ENCODE peak calls at places on chromosome 2, in four cellular contexts. A is dorsolateral prefrontal cortex; Q is breast epithelium; Z is naive thymus-derived CD4-positive, alpha-beta T cell. F is an unnamed sample. For H3K27me3, the result is how much of the 10 kb centered on the place peaks cover.

GRCh38 chr2:28445448-28446258 is 50.2 kb upstream of the PLB1 start:
- DNase-seq in Q (no peak), A (no peak), Z (no peak), F (peak)

GRCh38 chr2:188456114-188456909 is 164.6 kb downstream of the GULP1 start:
- DNase-seq in Q (no peak), Z (no peak), A (no peak), F (no peak)

GRCh38 chr2:237322564-237322963 is 91.4 kb downstream of the COL6A3 start:
- DNase-seq in Q (no peak), A (no peak), Z (no peak), F (no peak)

GRCh38 chr2:49619804-49620203 is 465.5 kb upstream of the FSHR start:
- DNase-seq in A (no peak), Z (no peak), Q (no peak), F (no peak)

GRCh38 chr2:107187870-107188269 is 301.9 kb upstream of the ST6GAL2 start:
- DNase-seq in Z (no peak), A (no peak), Q (no peak), F (no peak)

GRCh38 chr2:47494267-47495130 is 91.5 kb downstream of the MSH2 start:
- DNase-seq in Q (no peak), Z (no peak), A (no peak), F (no peak)

GRCh38 chr2:234137400-234138014 is 87.0 kb downstream of the SPP2 start:
- DNase-seq in Q (no peak), Z (peak), A (no peak), F (peak)

GRCh38 chr2:1972428-1972827 is 228.1 kb upstream of the PXDN start:
- DNase-seq in Q (no peak), Z (no peak), A (no peak), F (no peak)

GRCh38 chr2:128309341-128310093 is 9.2 kb downstream of the HS6ST1 start:
- DNase-seq in Z (no peak), A (peak), Q (peak), F (no peak)

GRCh38 chr2:24635181-24635580 is 144.1 kb downstream of the NCOA1 start:
- DNase-seq in Z (no peak), Q (no peak), A (no peak), F (peak)

GRCh38 chr2:68721482-68722071 is 13.0 kb upstream of the ARHGAP25 start:
- DNase-seq in A (no peak), Z (peak), Q (no peak), F (no peak)

GRCh38 chr2:176098366-176099158 is 1.0 kb upstream of the HOXD12 start:
- DNase-seq in A (no peak), Q (no peak), Z (no peak), F (no peak)
- H3K27me3 ChIP-seq in A (half or more), Q (half or more), Z (under half), F (half or more)

GRCh38 chr2:176146645-176147044 is 4.7 kb upstream of the HOXD4 start:
- DNase-seq in Q (no peak), A (no peak), Z (no peak), F (no peak)

GRCh38 chr2:176146101-176146500 is 5.2 kb upstream of the HOXD4 start:
- DNase-seq in Q (no peak), A (no peak), Z (no peak), F (no peak)

GRCh38 chr2:176147790-176148496 is 3.4 kb upstream of the HOXD4 start:
- DNase-seq in Q (no peak), Z (no peak), A (no peak), F (no peak)

GRCh38 chr2:176148758-176149483 is 2.4 kb upstream of the HOXD4 start:
- DNase-seq in A (no peak), Q (no peak), Z (no peak), F (no peak)

GRCh38 chr2:176147215-176147789 is 4.0 kb upstream of the HOXD4 start:
- DNase-seq in Q (no peak), Z (no peak), A (no peak), F (no peak)
- H3K27me3 ChIP-seq in Q (half or more), Z (under half), A (half or more), F (under half)

DNA sequence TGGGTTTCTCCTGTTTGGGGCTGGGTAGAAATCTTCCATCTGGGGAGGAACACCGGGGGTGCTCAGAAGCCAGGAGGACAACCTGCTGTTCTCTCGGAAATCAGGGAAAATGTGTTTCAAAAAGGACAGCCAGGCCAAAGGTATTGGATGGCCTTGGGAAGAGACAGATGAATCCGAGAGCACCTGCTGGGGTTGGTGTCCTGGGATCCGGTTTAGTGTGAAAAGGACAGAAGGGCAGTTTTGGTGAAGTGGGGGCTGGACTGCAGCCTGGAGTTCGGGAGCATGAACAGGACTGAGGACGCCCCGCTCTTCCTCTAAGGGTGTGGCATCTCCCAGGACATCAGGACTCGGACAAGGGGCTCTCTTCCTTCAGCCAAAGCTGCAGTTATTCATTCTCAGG is 24.9 kb upstream of the SNTG2 start:
- DNase-seq in A (no peak), Q (no peak), Z (no peak), F (no peak)
- H3K27me3 ChIP-seq in A (under half), Q (under half), Z (under half), F (under half)

DNA sequence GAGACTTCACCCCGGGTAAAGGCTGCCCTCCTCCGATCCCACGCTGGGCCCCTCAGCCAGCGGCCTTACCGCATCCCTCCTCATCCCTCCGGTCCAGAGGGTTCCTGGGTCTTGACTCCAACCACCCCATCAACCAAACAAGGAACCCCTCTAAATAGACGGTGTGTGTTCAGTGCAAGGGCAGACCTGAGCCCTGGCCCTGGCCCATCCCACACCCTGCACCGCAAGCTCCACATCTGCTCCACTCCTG is 1.8 kb downstream of the KIF1A start:
- DNase-seq in Q (no peak), Z (no peak), A (no peak), F (no peak)
- H3K27me3 ChIP-seq in Q (half or more), Z (under half), A (under half), F (half or more)

GRCh38 chr2:119545076-119545475 is 827 bp downstream of the CFAP221 start:
- DNase-seq in Q (no peak), A (no peak), Z (no peak), F (no peak)
- H3K27me3 ChIP-seq in Q (under half), A (under half), Z (under half), F (under half)

GRCh38 chr2:100013892-100014677 is 128.3 kb downstream of the AFF3 start:
- DNase-seq in Z (no peak), A (no peak), Q (no peak), F (peak)

GRCh38 chr2:100009743-100010142 is 132.6 kb downstream of the AFF3 start:
- DNase-seq in A (no peak), Z (no peak), Q (no peak), F (no peak)

GRCh38 chr2:100015849-100016248 is 126.5 kb downstream of the AFF3 start:
- DNase-seq in Q (no peak), Z (no peak), A (no peak), F (no peak)

GRCh38 chr2:100011272-100011711 is 131.1 kb downstream of the AFF3 start:
- DNase-seq in A (no peak), Q (no peak), Z (no peak), F (peak)

GRCh38 chr2:100012575-100012974 is 129.8 kb downstream of the AFF3 start:
- DNase-seq in A (no peak), Z (no peak), Q (no peak), F (peak)
- H3K27me3 ChIP-seq in A (under half), Z (under half), Q (under half), F (under half)

GRCh38 chr2:100817388-100817985 is 2.5 kb upstream of the NPAS2 start:
- DNase-seq in Q (no peak), A (no peak), Z (no peak), F (peak)

GRCh38 chr2:100820346-100821254 is 661 bp downstream of the NPAS2 start:
- DNase-seq in A (no peak), Q (no peak), Z (peak), F (peak)

GRCh38 chr2:100818003-100818605 is 1.8 kb upstream of the NPAS2 start:
- DNase-seq in Q (no peak), A (no peak), Z (no peak), F (peak)

GRCh38 chr2:100819365-100820345 is at the start of gene NPAS2:
- DNase-seq in Q (no peak), A (no peak), Z (peak), F (peak)

GRCh38 chr2:100818606-100819364 is 1.2 kb upstream of the NPAS2 start:
- DNase-seq in Z (peak), A (no peak), Q (peak), F (peak)
- H3K27me3 ChIP-seq in Z (under half), A (under half), Q (under half), F (under half)

GRCh38 chr2:17543848-17544645 is 3.6 kb downstream of the VSNL1 start:
- DNase-seq in Z (no peak), A (no peak), Q (no peak), F (peak)

GRCh38 chr2:17540813-17541513 is 467 bp downstream of the VSNL1 start:
- DNase-seq in A (no peak), Z (no peak), Q (no peak), F (peak)

GRCh38 chr2:17541514-17541950 is 1.0 kb downstream of the VSNL1 start:
- DNase-seq in Q (no peak), A (no peak), Z (no peak), F (no peak)

GRCh38 chr2:17543131-17543660 is 2.7 kb downstream of the VSNL1 start:
- DNase-seq in Z (no peak), Q (no peak), A (no peak), F (no peak)

DNA sequence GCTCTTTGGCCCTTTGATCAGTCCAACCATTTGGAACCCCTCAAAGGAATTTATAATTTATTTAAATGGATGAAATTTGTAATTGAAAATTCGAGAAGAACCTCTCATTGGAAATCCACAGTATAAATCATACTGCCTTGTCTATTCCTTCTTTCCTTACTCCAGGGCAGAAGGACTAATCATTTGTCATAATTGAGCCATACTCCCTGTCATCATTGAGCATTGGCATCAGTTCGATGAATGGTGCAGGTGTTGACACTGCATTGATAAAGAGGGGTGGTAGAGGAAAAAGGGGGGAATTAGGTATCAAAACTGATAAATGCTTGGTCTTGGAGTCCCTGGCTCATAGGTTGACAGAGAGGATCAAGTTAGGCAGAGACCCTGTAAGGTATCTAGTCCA is 2.0 kb downstream of the VSNL1 start:
- DNase-seq in Z (no peak), Q (no peak), A (no peak), F (no peak)
- H3K27me3 ChIP-seq in Z (under half), Q (under half), A (under half), F (under half)

F was measured in adipocyte.